ENCODE peak calls at places on chromosomes 4 and X, in five cellular contexts. V is NT2/D1; M is effector memory CD4-positive, alpha-beta T cell; X is breast epithelium; E is adrenal gland. C is an unnamed sample. For H3K4me1, the result is how much of the 10 kb centered on the place peaks cover.

GRCh38 chr4:37682701-37683401 is 3.3 kb downstream of the RELL1 start:
- DNase-seq in X (no peak), V (no peak), M (no peak), E (no peak), C (no peak)

GRCh38 chrX:41858161-41858775 is 65.1 kb downstream of the CASK start:
- DNase-seq in E (no peak), X (no peak), V (peak), M (no peak), C (no peak)

GRCh38 chr4:77036206-77036605 is 39.6 kb downstream of the CCNI start:
- DNase-seq in V (no peak), X (no peak), E (no peak), M (no peak), C (no peak)

GRCh38 chrX:20477836-20478532 is 211.3 kb upstream of the RPS6KA3 start:
- DNase-seq in M (no peak), X (no peak), V (no peak), E (no peak), C (no peak)

GRCh38 chrX:109797311-109797975 is 64.4 kb upstream of the ACSL4 start:
- DNase-seq in M (no peak), V (no peak), E (peak), X (no peak), C (no peak)

GRCh38 chr4:119632216-119632615 is 3.6 kb upstream of the PDE5A start:
- DNase-seq in V (no peak), E (no peak), X (no peak), M (no peak), C (no peak)

GRCh38 chr4:177051473-177052060 is 258.1 kb upstream of the NEIL3 start:
- DNase-seq in V (peak), E (no peak), X (no peak), M (no peak), C (peak)

GRCh38 chrX:56319165-56319564 is 87.0 kb downstream of the KLF8 start:
- DNase-seq in X (no peak), M (no peak), E (no peak), V (no peak), C (no peak)

GRCh38 chr4:74435296-74435695 is 9.6 kb upstream of the AREG start:
- DNase-seq in V (no peak), M (no peak), X (no peak), E (no peak), C (no peak)

GRCh38 chrX:82219129-82219528 is 1017.2 kb downstream of the SH3BGRL start:
- DNase-seq in M (no peak), E (no peak), X (no peak), V (no peak), C (no peak)

GRCh38 chr4:98341309-98341708 is 80.1 kb downstream of the RAP1GDS1 start:
- DNase-seq in V (no peak), X (no peak), M (no peak), E (no peak), C (no peak)

GRCh38 chrX:1661048-1661921 is 46.4 kb downstream of the ASMT start:
- DNase-seq in X (no peak), M (peak), E (no peak), V (peak), C (peak)

GRCh38 chr4:35516102-35516501 is 728.2 kb downstream of the ARAP2 start:
- DNase-seq in X (no peak), V (no peak), E (no peak), M (no peak), C (no peak)

GRCh38 chr4:155609455-155610059 is 57.1 kb upstream of the GUCY1A1 start:
- DNase-seq in M (no peak), X (no peak), E (no peak), V (no peak), C (no peak)

GRCh38 chr4:132001542-132001941 is 1147.6 kb upstream of the PCDH10 start:
- DNase-seq in E (no peak), X (no peak), V (no peak), M (no peak), C (no peak)

GRCh38 chrX:23952984-23953907 is 45.4 kb downstream of the CXorf58 start:
- DNase-seq in V (peak), X (no peak), E (no peak), M (peak), C (no peak)

GRCh38 chrX:114580336-114580735 is 3.5 kb upstream of the HTR2C start:
- DNase-seq in V (no peak), M (no peak), X (no peak), E (no peak), C (no peak)

GRCh38 chr4:73187325-73187724 is 71.3 kb downstream of the ANKRD17 start:
- DNase-seq in E (no peak), M (no peak), X (no peak), V (no peak), C (no peak)

GRCh38 chrX:17375631-17376380 is 806 bp downstream of the NHS start:
- DNase-seq in V (no peak), X (no peak), M (no peak), E (peak), C (peak)

GRCh38 chrX:109635151-109635550 is 10.2 kb upstream of the KCNE5 start:
- DNase-seq in X (no peak), V (peak), M (no peak), E (no peak), C (no peak)

GRCh38 chr4:158671915-158672806 is at the start of gene ETFDH:
- DNase-seq in X (peak), V (peak), E (peak), M (peak), C (peak)

GRCh38 chr4:113574636-113575103 is 186.9 kb downstream of the CAMK2D start:
- DNase-seq in V (no peak), X (no peak), E (no peak), M (no peak), C (no peak)

GRCh38 chr4:152678841-152679240 is 956 bp downstream of the TMEM154 start:
- DNase-seq in E (no peak), V (no peak), M (no peak), X (no peak), C (no peak)

GRCh38 chr4:152682143-152682542 is 2.3 kb upstream of the TMEM154 start:
- DNase-seq in M (no peak), V (no peak), X (no peak), E (no peak), C (no peak)

GRCh38 chr4:152676052-152676854 is 3.5 kb downstream of the TMEM154 start:
- DNase-seq in M (no peak), X (no peak), V (no peak), E (no peak), C (no peak)

GRCh38 chr4:152680988-152681731 is 1.4 kb upstream of the TMEM154 start:
- DNase-seq in M (no peak), X (no peak), V (no peak), E (no peak), C (no peak)

GRCh38 chr4:152679414-152680281 is at the start of gene TMEM154:
- DNase-seq in E (peak), V (peak), M (peak), X (peak), C (peak)
- H3K4me1 ChIP-seq in E (under half), V (under half), M (under half), X (under half), C (under half)

GRCh38 chr4:2859514-2859913 is 15.9 kb downstream of the ADD1 start:
- DNase-seq in M (no peak), E (no peak), X (no peak), V (no peak), C (no peak)

GRCh38 chr4:2855584-2855983 is 11.9 kb downstream of the ADD1 start:
- DNase-seq in E (no peak), V (no peak), M (no peak), X (no peak), C (no peak)

GRCh38 chr4:2858451-2859217 is 15.0 kb downstream of the ADD1 start:
- DNase-seq in V (no peak), M (no peak), X (no peak), E (peak), C (no peak)

GRCh38 chr4:2857349-2857927 is 13.8 kb downstream of the ADD1 start:
- DNase-seq in V (no peak), X (no peak), M (no peak), E (no peak), C (no peak)

DNA sequence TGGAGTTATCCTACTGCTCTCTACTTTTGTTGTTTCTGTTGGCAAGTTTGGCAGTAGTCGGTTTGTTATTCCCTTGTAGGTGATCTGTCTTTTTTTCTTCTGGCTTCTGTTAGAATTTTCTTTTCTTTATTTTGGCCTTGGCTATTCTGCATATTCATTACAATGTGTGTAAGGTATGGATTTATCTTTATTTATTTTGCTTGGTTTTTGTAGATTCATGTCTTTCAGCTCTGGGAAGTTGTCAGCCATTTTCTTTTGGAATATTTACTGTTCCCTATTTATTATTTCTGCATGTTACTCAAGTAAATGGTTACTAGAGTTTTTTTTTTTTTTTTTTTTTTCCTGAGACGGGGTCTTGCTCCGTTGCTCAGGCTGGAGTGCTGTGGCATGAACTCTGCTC is 12.6 kb downstream of the ADD1 start:
- DNase-seq in V (no peak), E (no peak), M (no peak), X (no peak), C (no peak)
- H3K4me1 ChIP-seq in V (under half), E (half or more), M (under half), X (under half), C (half or more)

GRCh38 chr4:148060264-148061138 is 328.6 kb downstream of the ARHGAP10 start:
- DNase-seq in M (no peak), V (no peak), X (no peak), E (no peak), C (no peak)
- H3K4me1 ChIP-seq in M (under half), V (under half), X (under half), E (under half), C (under half)

DNA sequence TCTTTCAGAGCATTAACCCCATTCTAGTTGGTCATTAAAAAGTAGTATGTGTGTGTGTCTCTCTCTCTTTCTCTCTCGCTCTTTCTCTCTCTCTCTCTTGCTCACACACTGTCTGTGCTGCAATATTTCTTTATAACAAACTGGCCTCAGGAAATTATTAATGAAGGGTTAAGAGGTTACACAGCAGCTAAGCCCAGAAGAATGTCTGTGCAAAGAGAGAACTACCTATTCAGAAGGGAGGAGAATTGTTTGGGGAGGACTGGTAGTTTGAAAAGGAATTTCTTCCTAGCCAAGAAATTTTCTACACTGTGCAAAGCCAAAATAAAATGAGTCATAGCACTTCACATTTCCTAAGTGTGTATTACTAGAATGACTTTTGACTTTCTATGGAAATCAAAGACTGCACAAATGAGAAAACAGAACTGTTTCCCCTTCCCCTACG is 22.2 kb downstream of the PDGFC start:
- DNase-seq in X (no peak), M (no peak), E (no peak), V (no peak), C (no peak)
- H3K4me1 ChIP-seq in X (under half), M (under half), E (under half), V (under half), C (half or more)